ENCODE peak calls at places on chromosomes 16 and 17, in eight cellular contexts. X is PC-3, I is ovary, A is GM23338, M is BE2C, C is A673, Z is cardiac muscle cell, J is osteocyte. N is an unnamed sample.

GRCh38 chr17:39688475-39688835 is 598 bp upstream of the PGAP3 start:
- DNase-seq in X (no peak), I (no peak), A (no peak), M (no peak), C (no peak), Z (no peak), J (no peak), N (no peak)

GRCh38 chr16:14018848-14019247 is 52.3 kb upstream of the MRTFB start:
- DNase-seq in X (no peak), I (no peak), A (peak; percentile 52), M (no peak), C (no peak), Z (no peak), J (no peak), N (no peak)

GRCh38 chr17:40313660-40314556 is 4.9 kb downstream of the RARA start:
- DNase-seq in X (peak; percentile 53), I (peak; percentile 13), A (no peak), M (no peak), C (no peak), Z (no peak), J (no peak), N (no peak)

GRCh38 chr17:35164716-35165115 is 17.1 kb downstream of the UNC45B start:
- DNase-seq in X (no peak), I (no peak), A (no peak), M (no peak), C (no peak), Z (no peak), J (no peak), N (no peak)

GRCh38 chr17:65656390-65657250 is 95.2 kb upstream of the AXIN2 start:
- DNase-seq in X (no peak), I (no peak), A (no peak), M (no peak), C (no peak), Z (peak; percentile 31), J (no peak), N (no peak)

GRCh38 chr16:48617711-48618148 is 7.8 kb upstream of the N4BP1 start:
- DNase-seq in X (no peak), I (peak; percentile 35), A (no peak), M (no peak), C (peak; percentile 76), Z (peak; percentile 87), J (no peak), N (no peak)

GRCh38 chr17:5902671-5903070 is 167.5 kb upstream of the WSCD1 start:
- DNase-seq in X (no peak), I (no peak), A (no peak), M (no peak), C (no peak), Z (no peak), J (no peak), N (no peak)

GRCh38 chr16:87924937-87925670 is 11.2 kb downstream of the CA5A start:
- DNase-seq in X (peak; percentile 43), I (no peak), A (no peak), M (peak; percentile 62), C (peak; percentile 23), Z (no peak), J (no peak), N (no peak)

GRCh38 chr16:88790312-88791150 is 5.5 kb upstream of the PIEZO1 start:
- DNase-seq in X (no peak), I (no peak), A (peak; percentile 35), M (no peak), C (no peak), Z (peak; percentile 49), J (no peak), N (peak; percentile 48)

GRCh38 chr17:37386462-37386861 is 10.7 kb downstream of the C17orf78 start:
- DNase-seq in X (no peak), I (no peak), A (peak; percentile 34), M (no peak), C (no peak), Z (no peak), J (no peak), N (no peak)

GRCh38 chr17:28878981-28879380 is 18.6 kb downstream of the FLOT2 start:
- DNase-seq in X (peak; percentile 52), I (no peak), A (peak; percentile 95), M (peak; percentile 32), C (peak; percentile 32), Z (peak; percentile 52), J (no peak), N (peak; percentile 31)

GRCh38 chr17:44322236-44322895 is 2.3 kb downstream of the SLC25A39 start:
- DNase-seq in X (no peak), I (no peak), A (no peak), M (no peak), C (no peak), Z (no peak), J (no peak), N (no peak)

GRCh38 chr17:44326867-44327444 is 2.3 kb upstream of the SLC25A39 start:
- DNase-seq in X (peak; percentile 99), I (peak; percentile 97), A (peak; percentile 99), M (peak; percentile 96), C (peak; percentile 95), Z (peak; percentile 99), J (peak; percentile 98), N (peak; percentile 98)

GRCh38 chr17:44323359-44324091 is 1.1 kb downstream of the SLC25A39 start:
- DNase-seq in X (no peak), I (no peak), A (no peak), M (no peak), C (no peak), Z (no peak), J (no peak), N (no peak)

GRCh38 chr17:44324092-44324570 is 492 bp downstream of the SLC25A39 start:
- DNase-seq in X (peak; percentile 39), I (peak; percentile 40), A (no peak), M (no peak), C (no peak), Z (no peak), J (no peak), N (no peak)

GRCh38 chr17:44324571-44325275 is at the start of gene SLC25A39:
- DNase-seq in X (peak; percentile 98), I (peak; percentile 95), A (peak; percentile 93), M (peak; percentile 96), C (peak; percentile 85), Z (peak; percentile 97), J (peak; percentile 98), N (peak; percentile 95)
- TF ChIP-seq CTCF in X (no peak), I (peak; percentile 10), A (no peak), M (no peak), C (no peak), Z (no peak), J (no peak), N (no peak)

GRCh38 chr16:50213939-50214519 is 52.3 kb upstream of the ADCY7 start:
- DNase-seq in X (peak; percentile 71), I (no peak), A (peak; percentile 52), M (no peak), C (peak; percentile 61), Z (peak; percentile 67), J (no peak), N (peak; percentile 61)

GRCh38 chr16:50208460-50208931 is 55.4 kb downstream of the TENT4B start:
- DNase-seq in X (peak; percentile 63), I (no peak), A (no peak), M (no peak), C (no peak), Z (no peak), J (no peak), N (no peak)

GRCh38 chr16:50209548-50210265 is 56.6 kb downstream of the TENT4B start:
- DNase-seq in X (no peak), I (no peak), A (peak; percentile 22), M (no peak), C (no peak), Z (no peak), J (no peak), N (peak; percentile 85)

GRCh38 chr16:50207652-50208051 is 54.5 kb downstream of the TENT4B start:
- DNase-seq in X (peak; percentile 22), I (no peak), A (no peak), M (no peak), C (peak; percentile 37), Z (peak; percentile 55), J (no peak), N (no peak)

GRCh38 chr16:50210266-50211038 is 55.9 kb upstream of the ADCY7 start:
- DNase-seq in X (peak; percentile 58), I (peak; percentile 77), A (peak; percentile 88), M (peak; percentile 86), C (peak; percentile 88), Z (peak; percentile 96), J (peak; percentile 90), N (peak; percentile 45)
- TF ChIP-seq CTCF in X (peak; percentile 65), I (peak; percentile 48), A (peak; percentile 79), M (peak; percentile 92), C (peak; percentile 85), Z (peak; percentile 84), J (peak; percentile 90), N (peak; percentile 71)

GRCh38 chr17:16439303-16439791 is 24.0 kb downstream of the TRPV2 start:
- DNase-seq in X (no peak), I (no peak), A (no peak), M (no peak), C (no peak), Z (peak; percentile 49), J (no peak), N (peak; percentile 45)

GRCh38 chr17:16439867-16440351 is 24.5 kb downstream of the TRPV2 start:
- DNase-seq in X (peak; percentile 27), I (no peak), A (no peak), M (no peak), C (no peak), Z (peak; percentile 45), J (no peak), N (peak; percentile 48)

GRCh38 chr17:16438173-16438556 is 22.8 kb downstream of the TRPV2 start:
- DNase-seq in X (no peak), I (no peak), A (no peak), M (no peak), C (no peak), Z (no peak), J (no peak), N (no peak)

GRCh38 chr17:16437083-16437482 is 21.7 kb downstream of the TRPV2 start:
- DNase-seq in X (no peak), I (no peak), A (no peak), M (no peak), C (no peak), Z (no peak), J (no peak), N (no peak)

DNA sequence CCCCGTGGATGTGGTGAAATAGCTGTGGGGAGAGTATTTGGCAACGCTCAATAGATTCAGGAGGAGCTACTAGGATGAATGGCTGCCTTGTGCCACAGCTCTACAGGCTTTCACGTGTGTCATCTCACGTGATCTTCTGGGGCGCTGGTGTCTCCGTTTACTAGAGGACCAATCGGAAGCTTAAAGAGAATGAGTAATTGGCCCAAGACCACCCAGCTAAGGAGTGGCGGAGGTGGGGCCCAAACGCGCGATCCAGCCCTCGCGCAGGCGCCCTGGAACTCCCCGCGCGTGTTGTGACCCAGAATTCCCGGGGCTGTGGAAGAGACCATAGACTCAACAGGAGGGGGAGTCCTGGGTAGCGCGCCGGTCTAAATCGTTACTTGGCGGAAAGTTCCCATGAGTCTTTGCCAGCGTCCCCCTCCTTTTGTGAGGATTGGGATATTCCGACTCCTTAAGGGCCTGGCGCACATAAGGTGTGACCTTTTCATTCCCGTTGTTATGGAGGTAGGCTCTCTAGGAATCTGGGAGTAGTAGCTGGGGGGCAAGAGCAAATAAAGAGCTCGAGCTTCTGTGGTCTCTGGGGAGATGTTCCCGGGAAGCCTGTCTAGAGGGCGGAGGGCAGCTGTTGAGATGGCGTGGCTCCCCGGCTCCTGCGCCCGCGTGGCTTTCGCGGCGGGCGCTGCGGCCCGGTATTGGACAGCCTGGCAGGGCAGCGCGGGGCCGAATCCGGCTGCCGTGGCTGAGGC is 23.4 kb downstream of the TRPV2 start:
- DNase-seq in X (peak; percentile 100), I (peak; percentile 97), A (peak; percentile 100), M (peak; percentile 91), C (peak; percentile 100), Z (peak; percentile 100), J (peak; percentile 98), N (peak; percentile 99)
- TF ChIP-seq CTCF in X (no peak), I (no peak), A (no peak), M (no peak), C (no peak), Z (no peak), J (no peak), N (no peak)

GRCh38 chr16:85557976-85558589 is 55.0 kb upstream of the GSE1 start:
- DNase-seq in X (peak; percentile 62), I (no peak), A (peak; percentile 78), M (no peak), C (no peak), Z (no peak), J (no peak), N (peak; percentile 66)
- TF ChIP-seq CTCF in X (no peak), I (no peak), A (no peak), M (no peak), C (no peak), Z (no peak), J (no peak), N (peak; percentile 18)